ENCODE peak calls at places on chromosomes 16 and 17, in six cellular contexts. P is neural progenitor cell, T is GM23248, C is HCT116, Z is PC-3, W is MM.1S. H is an unnamed sample.

GRCh38 chr16:85359147-85359822 is 247.0 kb upstream of the CIBAR2 start:
- DNase-seq in P (no peak), T (peak; percentile 37), C (no peak), Z (no peak), W (no peak), H (peak; percentile 51)

GRCh38 chr17:28889996-28890395 is 7.5 kb downstream of the FLOT2 start:
- DNase-seq in P (no peak), T (no peak), C (no peak), Z (no peak), W (no peak), H (no peak)

GRCh38 chr17:14744716-14745115 is 443.8 kb downstream of the HS3ST3B1 start:
- DNase-seq in P (no peak), T (peak; percentile 75), C (no peak), Z (peak; percentile 48), W (no peak), H (no peak)

GRCh38 chr17:3017936-3018335 is 45.5 kb downstream of the OR1D5 start:
- DNase-seq in P (no peak), T (no peak), C (no peak), Z (no peak), W (no peak), H (no peak)

GRCh38 chr17:77319211-77320031 is 178.7 kb downstream of the SEC14L1 start:
- DNase-seq in P (peak; percentile 29), T (peak; percentile 99), C (peak; percentile 85), Z (peak; percentile 93), W (peak; percentile 86), H (peak; percentile 94)

GRCh38 chr16:84234656-84235285 is 5.0 kb downstream of the KCNG4 start:
- DNase-seq in P (no peak), T (no peak), C (no peak), Z (no peak), W (no peak), H (no peak)

GRCh38 chr16:8665529-8665928 is 8.9 kb upstream of the ABAT start:
- DNase-seq in P (no peak), T (no peak), C (no peak), Z (no peak), W (no peak), H (no peak)

GRCh38 chr16:81318711-81319110 is 3.9 kb downstream of the GAN start:
- DNase-seq in P (peak; percentile 2), T (peak; percentile 0), C (no peak), Z (no peak), W (no peak), H (no peak)

GRCh38 chr16:23384878-23385277 is 68.1 kb downstream of the COG7 start:
- DNase-seq in P (no peak), T (no peak), C (no peak), Z (no peak), W (peak; percentile 16), H (no peak)

GRCh38 chr16:85262558-85263196 is 150.4 kb upstream of the CIBAR2 start:
- DNase-seq in P (no peak), T (no peak), C (no peak), Z (no peak), W (no peak), H (no peak)

GRCh38 chr17:29567362-29568330 is 809 bp upstream of the ABHD15 start:
- DNase-seq in P (peak; percentile 84), T (peak; percentile 73), C (peak; percentile 27), Z (peak; percentile 47), W (peak; percentile 79), H (peak; percentile 80)

GRCh38 chr17:43787728-43788127 is 7.5 kb downstream of the CFAP97D1 start:
- DNase-seq in P (no peak), T (no peak), C (no peak), Z (no peak), W (no peak), H (no peak)

GRCh38 chr17:78342438-78343098 is 17.3 kb downstream of the SOCS3 start:
- DNase-seq in P (no peak), T (peak; percentile 97), C (peak; percentile 65), Z (peak; percentile 90), W (no peak), H (no peak)

GRCh38 chr17:45231481-45232116 is 9.9 kb downstream of the FMNL1 start:
- DNase-seq in P (peak; percentile 68), T (no peak), C (no peak), Z (peak; percentile 39), W (no peak), H (no peak)

GRCh38 chr17:47257651-47258339 is 4.2 kb downstream of the ITGB3 start:
- DNase-seq in P (no peak), T (peak; percentile 92), C (no peak), Z (peak; percentile 88), W (no peak), H (no peak)

GRCh38 chr17:8799001-8799850 is at the start of gene MFSD6L:
- DNase-seq in P (peak; percentile 68), T (no peak), C (no peak), Z (no peak), W (no peak), H (peak; percentile 85)

GRCh38 chr17:72185571-72185970 is 64.8 kb downstream of the SOX9 start:
- DNase-seq in P (no peak), T (peak; percentile 32), C (no peak), Z (no peak), W (no peak), H (no peak)

GRCh38 chr17:76270127-76270592 is 5.0 kb downstream of the UBALD2 start:
- DNase-seq in P (no peak), T (no peak), C (no peak), Z (no peak), W (no peak), H (no peak)

GRCh38 chr17:40679523-40679907 is 14.5 kb upstream of the KRT222 start:
- DNase-seq in P (no peak), T (no peak), C (no peak), Z (no peak), W (no peak), H (no peak)

GRCh38 chr17:16926591-16927451 is 45.1 kb downstream of the TNFRSF13B start:
- DNase-seq in P (no peak), T (no peak), C (no peak), Z (peak; percentile 50), W (no peak), H (no peak)

GRCh38 chr16:68857479-68857878 is 14.1 kb downstream of the TANGO6 start:
- DNase-seq in P (no peak), T (no peak), C (no peak), Z (no peak), W (no peak), H (no peak)

GRCh38 chr17:379531-380200 is 27.1 kb upstream of the RPH3AL start:
- DNase-seq in P (no peak), T (no peak), C (no peak), Z (no peak), W (no peak), H (no peak)

GRCh38 chr17:71703701-71704100 is 417.1 kb upstream of the SOX9 start:
- DNase-seq in P (no peak), T (no peak), C (no peak), Z (peak; percentile 19), W (no peak), H (no peak)

GRCh38 chr16:681746-682427 is 1.7 kb downstream of the STUB1 start:
- DNase-seq in P (no peak), T (no peak), C (no peak), Z (peak; percentile 41), W (no peak), H (no peak)

GRCh38 chr17:75069783-75070182 is 18.0 kb upstream of the SLC16A5 start:
- DNase-seq in P (no peak), T (peak; percentile 56), C (no peak), Z (peak; percentile 83), W (peak; percentile 21), H (no peak)

GRCh38 chr17:35245196-35245486 is 2.3 kb downstream of the SLFN5 start:
- DNase-seq in P (no peak), T (peak; percentile 95), C (peak; percentile 68), Z (peak; percentile 83), W (no peak), H (no peak)

GRCh38 chr16:27317320-27317719 is 3.5 kb downstream of the IL4R start:
- DNase-seq in P (no peak), T (no peak), C (no peak), Z (no peak), W (no peak), H (no peak)

GRCh38 chr16:3087836-3088235 is 11.3 kb downstream of the ZSCAN10 start:
- DNase-seq in P (no peak), T (no peak), C (no peak), Z (no peak), W (no peak), H (no peak)

GRCh38 chr17:1557355-1558095 is 5.1 kb downstream of the PITPNA start:
- DNase-seq in P (no peak), T (peak; percentile 93), C (no peak), Z (no peak), W (no peak), H (peak; percentile 41)
- H3K27ac ChIP-seq in P (no peak overlapping the region), T (peak overlapping the region; percentile 92), C (no peak overlapping the region), Z (no peak overlapping the region), W (no peak overlapping the region), H (peak overlapping the region; percentile 83)

GRCh38 chr17:55770220-55770870 is 19.5 kb downstream of the PCTP start:
- DNase-seq in P (peak; percentile 65), T (peak; percentile 87), C (peak; percentile 43), Z (peak; percentile 86), W (peak; percentile 25), H (peak; percentile 60)
- TF ChIP-seq EZH2phosphoT487 in P (no peak), T (no peak), C (no peak), Z (no peak), W (no peak), H (no peak)

DNA sequence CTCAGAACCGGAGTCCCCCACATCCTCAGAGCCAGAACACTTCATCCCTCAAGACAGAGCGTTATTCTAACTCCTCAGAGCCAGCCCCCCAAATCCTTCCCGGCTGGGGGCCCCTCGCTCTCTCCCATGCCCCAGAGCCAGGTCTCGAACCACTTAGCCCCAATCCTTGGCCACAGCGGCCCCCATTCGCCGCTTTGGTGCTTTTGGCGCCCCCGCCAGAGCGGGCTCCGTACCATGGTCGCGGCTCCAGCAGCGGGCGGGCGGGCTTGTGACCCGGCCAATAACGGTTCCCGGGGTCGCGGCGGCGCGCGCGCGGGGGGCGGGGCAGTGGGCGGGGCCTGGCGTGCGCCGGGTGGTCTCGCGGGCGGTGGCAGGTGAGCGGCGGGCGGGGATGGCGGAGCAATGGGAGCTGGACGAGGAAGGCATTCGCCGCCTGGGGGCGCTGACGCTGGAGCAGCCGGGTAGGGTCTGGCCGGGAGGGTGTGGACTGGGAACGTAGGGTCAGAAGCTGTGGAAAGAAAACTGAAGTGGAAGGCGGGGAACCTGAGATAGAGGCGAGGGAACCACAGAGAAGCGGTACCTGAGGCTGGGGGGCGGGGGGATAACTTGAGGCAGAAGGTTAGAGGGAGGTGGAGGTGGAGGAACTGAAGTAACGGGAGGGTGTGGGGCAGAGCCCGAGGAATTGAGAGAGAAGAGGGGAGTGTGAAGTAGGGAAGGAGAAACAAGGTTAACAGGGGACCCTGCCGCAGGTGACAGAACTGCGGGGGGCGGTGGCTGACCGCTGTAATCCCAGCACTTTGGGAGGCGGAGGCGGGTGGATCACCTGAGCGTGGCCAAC is at the start of the genes KCTD19 and LRRC36:
- DNase-seq in P (peak; percentile 95), T (peak; percentile 52), C (no peak), Z (no peak), W (no peak), H (peak; percentile 80)
- TF ChIP-seq EZH2 in P (peak; percentile 49), T (no peak), C (no peak), Z (no peak), W (no peak), H (no peak)

DNA sequence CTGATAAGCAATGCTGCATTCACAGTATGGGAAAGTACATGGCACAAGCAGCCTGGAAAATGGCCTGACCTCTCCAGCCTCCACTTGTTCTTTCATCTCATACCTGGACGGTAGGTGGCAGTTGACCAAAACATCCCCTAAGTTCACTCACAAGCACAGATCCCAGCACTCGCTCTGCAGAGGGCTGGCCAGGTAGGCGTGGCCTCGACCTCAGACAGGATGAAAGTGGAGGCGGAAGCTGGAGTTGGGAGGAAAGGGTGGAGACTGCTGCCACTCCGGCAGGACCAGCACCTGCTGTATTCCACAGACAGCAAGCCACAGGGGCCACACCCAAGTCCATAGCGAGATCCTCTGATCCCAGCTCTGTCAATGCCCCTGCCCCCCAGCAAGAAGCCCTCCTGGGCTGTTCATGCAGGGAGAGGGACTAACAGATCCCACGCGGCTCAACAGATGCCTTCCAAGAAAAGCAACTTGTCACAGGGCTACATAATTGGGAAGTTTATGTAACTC is 31.3 kb downstream of the ZCCHC14 start:
- DNase-seq in P (peak; percentile 89), T (peak; percentile 54), C (peak; percentile 98), Z (peak; percentile 95), W (peak; percentile 58), H (peak; percentile 95)
- H3K27ac ChIP-seq in P (no peak overlapping the region), T (no peak overlapping the region), C (no peak overlapping the region), Z (peak overlapping the region; percentile 37), W (no peak overlapping the region), H (peak overlapping the region; percentile 69)